ENCODE peak calls at places on chromosomes 5 and 9, in eight cellular contexts. Y is SK-N-SH, D is neural progenitor cell, M is HCT116, V is GM23338, I is GM23248, R is hepatocyte, S is PC-3. K is an unnamed sample.

GRCh38 chr9:129749575-129749974 is 3.3 kb downstream of the PTGES start:
- DNase-seq in Y (no peak), V (no peak), I (no peak), S (no peak), M (no peak), D (no peak), R (no peak), K (no peak)

GRCh38 chr5:58040851-58041250 is 419.0 kb downstream of the PLK2 start:
- DNase-seq in M (no peak), I (peak; percentile 5), Y (no peak), S (no peak), V (no peak), R (peak; percentile 0), D (no peak), K (no peak)

GRCh38 chr5:160547061-160547460 is 125.4 kb downstream of the PTTG1 start:
- DNase-seq in I (no peak), S (no peak), D (no peak), Y (no peak), R (no peak), M (no peak), V (no peak), K (no peak)

GRCh38 chr9:125787715-125788114 is 40.5 kb downstream of the PBX3 start:
- DNase-seq in D (no peak), Y (no peak), S (no peak), M (no peak), V (no peak), I (no peak), R (no peak), K (no peak)

GRCh38 chr5:134846641-134846960 is 833 bp downstream of the C5orf24 start:
- DNase-seq in D (no peak), R (peak; percentile 24), I (peak; percentile 55), M (no peak), V (no peak), S (peak; percentile 7), Y (peak; percentile 30), K (peak; percentile 27)

GRCh38 chr5:108560581-108560980 is 178.7 kb upstream of the FBXL17 start:
- DNase-seq in V (no peak), Y (no peak), M (no peak), I (peak; percentile 93), S (peak; percentile 15), R (peak; percentile 20), D (no peak), K (no peak)

GRCh38 chr5:132103380-132103951 is 29.9 kb downstream of the CSF2 start:
- DNase-seq in V (no peak), R (peak; percentile 78), D (no peak), M (peak; percentile 86), I (peak; percentile 96), Y (peak; percentile 43), S (peak; percentile 94), K (peak; percentile 96)

GRCh38 chr9:18394847-18395355 is 79.1 kb upstream of the ADAMTSL1 start:
- DNase-seq in V (no peak), R (peak; percentile 13), I (no peak), D (no peak), Y (no peak), M (no peak), S (no peak), K (no peak)

GRCh38 chr9:76135902-76136301 is 245.4 kb downstream of the PCSK5 start:
- DNase-seq in D (no peak), R (no peak), M (no peak), S (no peak), I (no peak), V (no peak), Y (no peak), K (no peak)

GRCh38 chr9:99335280-99335679 is 113.2 kb downstream of the SEC61B start:
- DNase-seq in V (no peak), S (no peak), R (no peak), D (no peak), Y (no peak), I (no peak), M (no peak), K (no peak)

GRCh38 chr5:120613729-120614128 is 149.6 kb downstream of the PRR16 start:
- DNase-seq in Y (no peak), M (no peak), S (no peak), D (no peak), I (peak; percentile 40), R (no peak), V (no peak), K (no peak)

GRCh38 chr5:150266807-150267408 is 22.7 kb downstream of the CAMK2A start:
- DNase-seq in Y (peak; percentile 53), S (no peak), R (no peak), V (peak; percentile 15), D (no peak), M (no peak), I (no peak), K (no peak)

GRCh38 chr5:18281947-18282557 is 647.8 kb downstream of the TAF11L14 start:
- DNase-seq in S (peak; percentile 65), R (peak; percentile 55), D (peak; percentile 25), I (peak; percentile 67), M (no peak), Y (peak; percentile 51), V (peak; percentile 32), K (peak; percentile 36)

GRCh38 chr9:19379697-19380046 is 364 bp downstream of the RPS6 start:
- DNase-seq in I (peak; percentile 69), D (peak; percentile 60), Y (peak; percentile 54), M (no peak), V (peak; percentile 35), R (peak; percentile 44), S (no peak), K (no peak)

GRCh38 chr5:124951105-124951504 is 204.7 kb upstream of the ZNF608 start:
- DNase-seq in D (no peak), S (no peak), R (no peak), V (no peak), M (no peak), I (no peak), Y (no peak), K (no peak)

GRCh38 chr5:124951676-124952075 is 205.2 kb upstream of the ZNF608 start:
- DNase-seq in V (no peak), S (no peak), R (no peak), D (no peak), Y (no peak), M (no peak), I (no peak), K (peak; percentile 89)

GRCh38 chr5:124948754-124949275 is 202.4 kb upstream of the ZNF608 start:
- DNase-seq in V (no peak), R (no peak), Y (no peak), D (no peak), M (no peak), I (no peak), S (no peak), K (no peak)

GRCh38 chr5:124949862-124950261 is 203.4 kb upstream of the ZNF608 start:
- DNase-seq in R (no peak), S (peak; percentile 81), I (no peak), Y (no peak), M (no peak), V (no peak), D (no peak), K (no peak)

GRCh38 chr5:124948062-124948753 is 201.8 kb upstream of the ZNF608 start:
- DNase-seq in V (no peak), R (no peak), I (no peak), M (no peak), Y (no peak), S (peak; percentile 60), D (peak; percentile 18), K (no peak)
- TF ChIP-seq EZH2phosphoT487 in V (no peak), R (no peak), I (no peak), M (no peak), Y (no peak), S (no peak), D (no peak), K (no peak)

GRCh38 chr5:39099831-39100230 is 25.6 kb upstream of the RICTOR start:
- DNase-seq in M (no peak), D (no peak), V (no peak), Y (no peak), S (no peak), R (no peak), I (no peak), K (no peak)

GRCh38 chr5:39104221-39104620 is 30.0 kb upstream of the RICTOR start:
- DNase-seq in S (no peak), R (no peak), D (no peak), Y (no peak), I (no peak), V (no peak), M (no peak), K (no peak)

GRCh38 chr5:39102684-39103155 is 28.5 kb upstream of the RICTOR start:
- DNase-seq in V (no peak), I (peak; percentile 13), Y (no peak), D (no peak), R (no peak), S (no peak), M (no peak), K (no peak)

GRCh38 chr5:39100301-39100850 is 26.2 kb upstream of the RICTOR start:
- DNase-seq in V (no peak), I (no peak), S (peak; percentile 91), R (no peak), D (no peak), M (no peak), Y (no peak), K (no peak)

DNA sequence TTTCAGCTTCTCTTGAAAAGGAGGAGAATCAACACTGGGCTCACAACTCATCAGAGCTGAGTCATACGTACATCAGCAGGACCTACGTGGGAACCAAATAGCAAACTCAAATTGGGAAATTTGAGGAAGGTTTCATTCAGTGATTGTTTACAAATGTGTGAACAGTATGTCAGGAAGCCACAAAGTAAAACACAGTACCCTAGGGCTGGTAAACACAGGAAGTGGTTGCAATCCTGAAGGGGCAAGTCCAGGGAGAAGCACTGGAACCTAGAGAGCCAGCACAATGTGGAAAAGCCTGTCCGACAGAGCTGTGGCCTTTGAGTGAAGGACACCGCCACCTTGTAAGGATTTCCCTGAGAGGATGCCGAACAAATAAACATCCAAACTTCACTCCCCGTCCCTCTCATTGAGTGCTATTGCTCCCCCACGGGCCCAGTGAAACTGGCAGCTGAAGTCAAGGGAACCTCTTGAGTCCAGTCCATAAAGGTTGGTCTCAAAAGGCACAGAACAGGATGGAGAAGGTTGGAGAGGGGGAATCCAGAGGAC is 26.7 kb upstream of the RICTOR start:
- DNase-seq in V (no peak), I (peak; percentile 96), Y (no peak), M (no peak), D (no peak), S (peak; percentile 99), R (no peak), K (no peak)
- TF ChIP-seq EZH2phosphoT487 in V (no peak), I (peak; percentile 50), Y (no peak), M (no peak), D (no peak), S (no peak), R (no peak), K (no peak)

DNA sequence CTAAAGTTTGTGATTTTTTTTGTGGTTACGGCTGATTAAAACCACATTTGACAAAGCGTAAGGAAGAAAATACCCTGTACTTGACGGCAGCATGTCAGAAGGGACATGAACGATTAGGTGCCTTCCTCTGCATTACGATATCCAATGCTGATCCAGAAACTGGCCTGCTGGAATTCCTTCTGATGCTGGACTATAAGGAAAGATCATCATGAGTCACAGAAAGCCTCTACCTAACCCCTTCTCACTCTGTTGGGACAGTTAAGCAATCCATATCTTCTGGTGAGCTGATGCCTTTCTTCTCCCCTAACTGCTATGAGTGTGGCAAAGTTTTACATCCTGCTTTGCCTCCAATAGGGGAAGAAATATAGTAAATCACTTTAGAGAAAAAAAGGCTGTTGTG is 78.4 kb upstream of the PAPPA start:
- DNase-seq in R (no peak), M (no peak), S (peak; percentile 37), I (peak; percentile 92), D (no peak), Y (no peak), V (no peak), K (no peak)
- TF ChIP-seq EZH2phosphoT487 in R (no peak), M (no peak), S (no peak), I (no peak), D (no peak), Y (no peak), V (no peak), K (no peak)

GRCh38 chr9:79012561-79012960 is 559.2 kb upstream of the TLE4 start:
- DNase-seq in Y (no peak), S (peak; percentile 81), D (no peak), R (no peak), M (no peak), V (peak; percentile 14), I (peak; percentile 77), K (no peak)
- TF ChIP-seq EZH2phosphoT487 in Y (no peak), S (no peak), D (no peak), R (no peak), M (no peak), V (no peak), I (no peak), K (no peak)

K was measured in MM.1S.